ENCODE peak calls at places on chromosomes 3 and 15, in four cellular contexts. A is lower lobe of right lung, F is AG10803, R is neural crest cell. B is an unnamed sample.

GRCh38 chr15:69388259-69388658 is 25.9 kb upstream of the KIF23 start:
- DNase-seq in A (no peak), F (peak), R (no peak), B (no peak)

GRCh38 chr3:144523396-144523795 is 551.8 kb downstream of the DIPK2A start:
- DNase-seq in A (no peak), F (no peak), R (no peak), B (no peak)

GRCh38 chr15:32956006-32956405 is 238.2 kb downstream of the GREM1 start:
- DNase-seq in A (no peak), F (peak), R (no peak), B (no peak)

GRCh38 chr3:146589899-146590508 is 15.1 kb downstream of the PLSCR5 start:
- DNase-seq in A (no peak), F (peak), R (peak), B (no peak)

GRCh38 chr3:141410408-141410807 is 42.1 kb downstream of the ZBTB38 start:
- DNase-seq in A (no peak), F (peak), R (no peak), B (no peak)

GRCh38 chr15:47184003-47184404 is 533.3 kb upstream of the SEMA6D start:
- DNase-seq in A (no peak), F (no peak), R (peak), B (no peak)

GRCh38 chr3:172323894-172324590 is 124.2 kb downstream of the GHSR start:
- DNase-seq in A (no peak), F (peak), R (no peak), B (no peak)

GRCh38 chr3:72891053-72891855 is 3.4 kb downstream of the GXYLT2 start:
- DNase-seq in A (no peak), F (peak), R (no peak), B (no peak)

GRCh38 chr3:107956991-107957467 is 133.8 kb downstream of the CD47 start:
- DNase-seq in A (peak), F (peak), R (no peak), B (no peak)

GRCh38 chr3:15693340-15693739 is 91.8 kb downstream of the BTD start:
- DNase-seq in A (no peak), F (peak), R (no peak), B (no peak)
- TF ChIP-seq CTCF in A (no peak), F (peak), R (peak), B (peak)

GRCh38 chr15:77749998-77750540 is 117.4 kb upstream of the LINGO1 start:
- DNase-seq in A (no peak), F (no peak), R (no peak), B (no peak)
- TF ChIP-seq CTCF in A (no peak), F (no peak), R (no peak), B (no peak)

GRCh38 chr3:27279153-27279552 is 90.0 kb downstream of the NEK10 start:
- DNase-seq in A (no peak), F (peak), R (no peak), B (no peak)
- TF ChIP-seq CTCF in A (peak), F (peak), R (peak), B (no peak)

GRCh38 chr3:62049033-62049432 is 324.3 kb downstream of the FEZF2 start:
- DNase-seq in A (no peak), F (no peak), R (no peak), B (no peak)

GRCh38 chr3:62052331-62052730 is 321.0 kb downstream of the FEZF2 start:
- DNase-seq in A (no peak), F (no peak), R (no peak), B (no peak)

GRCh38 chr3:62048577-62048976 is 324.8 kb downstream of the FEZF2 start:
- DNase-seq in A (no peak), F (no peak), R (no peak), B (no peak)

GRCh38 chr3:62056603-62057002 is 316.7 kb downstream of the FEZF2 start:
- DNase-seq in A (no peak), F (no peak), R (no peak), B (no peak)

DNA sequence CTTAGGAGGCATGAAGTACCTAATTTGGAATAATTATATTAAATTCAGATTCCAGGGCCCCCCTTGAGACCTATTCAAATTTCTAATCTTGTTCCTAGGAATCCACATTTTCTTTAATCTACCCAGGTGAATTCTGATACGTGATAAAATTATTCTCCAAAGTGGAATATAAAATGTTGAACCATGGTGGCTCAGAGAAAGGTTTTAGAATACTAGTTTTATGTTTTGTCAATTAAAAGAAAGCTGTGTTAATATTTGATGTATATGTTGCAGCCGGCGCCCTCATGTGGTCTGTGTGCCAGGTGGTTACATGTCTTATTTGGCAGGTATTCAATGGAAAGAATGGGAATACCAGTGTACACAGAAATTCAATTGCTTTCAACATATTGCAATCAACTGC is 321.8 kb downstream of the FEZF2 start:
- DNase-seq in A (peak), F (peak), R (no peak), B (no peak)
- TF ChIP-seq CTCF in A (no peak), F (peak), R (peak), B (no peak)

B was measured in natural killer cell.